ENCODE peak calls at places on chromosomes 12 and 14, in ten cellular contexts. N, E, P, A, Y, H, W, D, I and U are unnamed samples.

GRCh38 chr12:110778801-110779577 is 36.3 kb upstream of the PPP1CC start:
- DNase-seq in I (no peak), N (no peak), A (no peak), Y (no peak), P (no peak), W (no peak), E (no peak), D (no peak), H (no peak), U (no peak)

GRCh38 chr14:92531151-92531873 is 17.7 kb downstream of the RIN3 start:
- DNase-seq in I (no peak), D (no peak), P (no peak), A (peak), Y (no peak), H (no peak), N (no peak), E (no peak), W (peak), U (no peak)

GRCh38 chr12:111448831-111449790 is 43.4 kb downstream of the SH2B3 start:
- DNase-seq in I (no peak), D (no peak), P (no peak), N (no peak), Y (no peak), H (no peak), E (no peak), A (no peak), W (peak), U (no peak)

GRCh38 chr12:5210918-5211290 is 167.2 kb downstream of the KCNA5 start:
- DNase-seq in W (no peak), D (no peak), H (no peak), I (no peak), Y (no peak), P (no peak), E (no peak), N (no peak), A (no peak), U (no peak)

GRCh38 chr14:100827751-100828447 is 2.0 kb downstream of the MEG3 start:
- DNase-seq in D (no peak), I (peak), Y (no peak), W (no peak), H (peak), A (no peak), E (peak), N (peak), P (no peak), U (no peak)

GRCh38 chr14:77151918-77152588 is 10.5 kb upstream of the ZDHHC22 start:
- DNase-seq in N (peak), W (no peak), Y (no peak), A (no peak), D (peak), H (no peak), I (peak), E (no peak), P (no peak), U (no peak)

GRCh38 chr12:49777800-49778748 is 36.7 kb downstream of the TMBIM6 start:
- DNase-seq in H (peak), I (peak), A (peak), N (peak), P (no peak), D (peak), E (no peak), Y (peak), W (no peak), U (no peak)

GRCh38 chr14:23829736-23830474 is 123.7 kb upstream of the DHRS4 start:
- DNase-seq in A (no peak), Y (no peak), W (no peak), H (no peak), N (no peak), D (peak), P (no peak), I (peak), E (peak), U (no peak)

GRCh38 chr12:5512585-5512970 is 80.7 kb downstream of the NTF3 start:
- DNase-seq in Y (no peak), I (no peak), A (no peak), N (no peak), E (no peak), W (peak), D (no peak), H (no peak), P (no peak), U (no peak)

GRCh38 chr14:61956517-61956916 is 194.3 kb downstream of the SNAPC1 start:
- DNase-seq in D (no peak), W (no peak), N (no peak), H (no peak), A (no peak), P (no peak), I (no peak), Y (no peak), E (no peak), U (no peak)

GRCh38 chr12:10705655-10706054 is 17.5 kb downstream of the YBX3 start:
- DNase-seq in E (no peak), N (no peak), W (no peak), D (no peak), H (no peak), I (no peak), P (no peak), A (no peak), Y (no peak), U (no peak)

GRCh38 chr12:128267651-128268347 is 829 bp downstream of the TMEM132C start:
- DNase-seq in H (no peak), A (no peak), Y (no peak), N (no peak), W (no peak), I (no peak), D (no peak), E (no peak), P (no peak), U (no peak)

GRCh38 chr12:95393191-95393790 is 80.7 kb upstream of the METAP2 start:
- DNase-seq in P (no peak), W (no peak), I (no peak), A (no peak), D (peak), N (no peak), H (no peak), Y (no peak), E (no peak), U (no peak)

GRCh38 chr12:76024942-76025600 is 6.5 kb downstream of the PHLDA1 start:
- DNase-seq in I (peak), E (no peak), N (no peak), Y (no peak), D (no peak), W (no peak), P (no peak), A (no peak), H (no peak), U (no peak)

GRCh38 chr12:56237552-56237951 is 7.7 kb downstream of the SLC39A5 start:
- DNase-seq in E (no peak), A (no peak), P (no peak), D (no peak), Y (no peak), N (no peak), W (no peak), H (no peak), I (no peak), U (no peak)

GRCh38 chr12:128652136-128652751 is 171.5 kb downstream of the SLC15A4 start:
- DNase-seq in W (no peak), H (no peak), I (no peak), Y (no peak), E (no peak), N (no peak), A (no peak), P (no peak), D (no peak), U (no peak)

GRCh38 chr14:95496111-95496681 is 20.3 kb downstream of the SYNE3 start:
- DNase-seq in W (no peak), E (no peak), H (no peak), N (no peak), D (no peak), Y (no peak), P (no peak), A (no peak), I (peak), U (no peak)

GRCh38 chr12:76738824-76739579 is 24.9 kb upstream of the ZDHHC17 start:
- DNase-seq in Y (no peak), P (no peak), N (no peak), D (no peak), W (no peak), A (no peak), E (no peak), I (no peak), H (no peak), U (no peak)